ENCODE peak calls at places on chromosomes 13 and 19, in eight cellular contexts. X is right lobe of liver, N is IMR-90, L is fibroblast of the aortic adventitia, M is fibroblast of lung, R is breast epithelium, P is tibial nerve, U is left lung. Y is an unnamed sample.

GRCh38 chr19:38183227-38183914 is 40.7 kb downstream of the DPF1 start:
- DNase-seq in R (no peak), M (no peak), X (no peak), L (peak; percentile 20), U (no peak), P (peak; percentile 17), N (no peak), Y (peak; percentile 8)

GRCh38 chr19:48631254-48631653 is 5.9 kb downstream of the DBP start:
- DNase-seq in U (no peak), L (no peak), R (no peak), M (no peak), X (no peak), N (no peak), P (no peak), Y (no peak)

GRCh38 chr19:8569066-8569761 is 8.0 kb downstream of the MYO1F start:
- DNase-seq in M (peak; percentile 96), L (peak; percentile 75), N (peak; percentile 96), P (peak; percentile 50), R (no peak), U (peak; percentile 84), X (peak; percentile 70), Y (peak; percentile 89)

GRCh38 chr19:2255982-2256685 is at the start of gene JSRP1:
- DNase-seq in L (no peak), X (no peak), U (no peak), M (no peak), R (no peak), N (no peak), P (no peak), Y (no peak)

GRCh38 chr19:49020931-49021895 is 2.9 kb downstream of the CGB3 start:
- DNase-seq in N (peak; percentile 25), M (no peak), X (no peak), P (no peak), U (no peak), L (no peak), R (no peak), Y (peak; percentile 16)

GRCh38 chr13:50720856-50721663 is 122.4 kb downstream of the DLEU7 start:
- DNase-seq in U (no peak), P (no peak), R (no peak), N (no peak), X (no peak), L (no peak), M (peak; percentile 56), Y (no peak)

GRCh38 chr13:50290186-50290585 is 274.9 kb downstream of the KCNRG start:
- DNase-seq in R (no peak), U (no peak), M (no peak), N (no peak), L (no peak), P (no peak), X (no peak), Y (no peak)

GRCh38 chr13:67568205-67568604 is 338.1 kb upstream of the PCDH9 start:
- DNase-seq in R (no peak), L (no peak), U (no peak), M (no peak), X (no peak), N (no peak), P (no peak), Y (no peak)

GRCh38 chr19:15905026-15905425 is 7.2 kb upstream of the CYP4F2 start:
- DNase-seq in P (no peak), L (no peak), R (no peak), U (no peak), M (no peak), X (no peak), N (no peak), Y (no peak)

GRCh38 chr13:98878421-98879126 is 99.3 kb downstream of the DOCK9 start:
- DNase-seq in L (peak; percentile 69), P (no peak), R (no peak), U (no peak), X (no peak), N (no peak), M (no peak), Y (no peak)

GRCh38 chr13:42892760-42893159 is 99.3 kb downstream of the EPSTI1 start:
- DNase-seq in N (peak; percentile 49), U (no peak), P (no peak), X (no peak), M (no peak), L (peak; percentile 71), R (no peak), Y (peak; percentile 89)

GRCh38 chr13:47250141-47250540 is 353.3 kb upstream of the HTR2A start:
- DNase-seq in R (peak; percentile 21), N (peak; percentile 64), X (no peak), M (peak; percentile 91), P (no peak), U (no peak), L (peak; percentile 97), Y (peak; percentile 64)

GRCh38 chr19:27672309-27673047 is 1540.5 kb downstream of the UQCRFS1 start:
- DNase-seq in R (no peak), N (no peak), L (no peak), U (no peak), M (no peak), P (no peak), X (no peak), Y (no peak)

GRCh38 chr19:47512183-47512947 is 2.5 kb downstream of the NAPA start:
- DNase-seq in R (peak; percentile 78), U (peak; percentile 65), L (peak; percentile 64), X (no peak), M (peak; percentile 5), P (peak; percentile 63), N (peak; percentile 52), Y (peak; percentile 70)

GRCh38 chr19:18342090-18342632 is 1.8 kb downstream of the PGPEP1 start:
- DNase-seq in M (no peak), P (no peak), N (no peak), R (no peak), U (no peak), X (no peak), L (no peak), Y (no peak)

GRCh38 chr19:18340237-18340989 is at the start of gene PGPEP1:
- DNase-seq in R (no peak), P (peak; percentile 16), U (peak; percentile 75), M (peak; percentile 55), N (peak; percentile 41), X (peak; percentile 76), L (peak; percentile 49), Y (peak; percentile 50)

GRCh38 chr19:18338471-18339001 is 1.9 kb upstream of the PGPEP1 start:
- DNase-seq in N (no peak), R (no peak), M (no peak), L (peak; percentile 39), P (no peak), U (no peak), X (no peak), Y (no peak)

GRCh38 chr19:18340990-18341868 is 831 bp downstream of the PGPEP1 start:
- DNase-seq in N (peak; percentile 42), R (peak; percentile 41), M (peak; percentile 48), X (peak; percentile 84), U (peak; percentile 74), L (peak; percentile 23), P (peak; percentile 47), Y (peak; percentile 50)

GRCh38 chr19:18339703-18340102 is 695 bp upstream of the PGPEP1 start:
- DNase-seq in M (no peak), R (no peak), X (no peak), L (peak; percentile 26), P (no peak), N (peak; percentile 25), U (no peak), Y (peak; percentile 26)
- TF ChIP-seq CTCF in M (peak; percentile 32), R (no peak), X (no peak), L (peak; percentile 29), P (no peak), N (peak; percentile 28), U (no peak), Y (no peak)

GRCh38 chr13:41017153-41017552 is 2.0 kb downstream of the ELF1 start:
- DNase-seq in N (no peak), P (no peak), M (no peak), X (no peak), U (no peak), R (peak; percentile 39), L (no peak), Y (no peak)
- H3K4me3 ChIP-seq in N (no peak overlapping the region), P (peak overlapping the region; percentile 43), M (no peak overlapping the region), X (peak overlapping the region; percentile 16), U (peak overlapping the region; percentile 44), R (peak overlapping the region; percentile 35), L (no peak overlapping the region), Y (no peak overlapping the region)

DNA sequence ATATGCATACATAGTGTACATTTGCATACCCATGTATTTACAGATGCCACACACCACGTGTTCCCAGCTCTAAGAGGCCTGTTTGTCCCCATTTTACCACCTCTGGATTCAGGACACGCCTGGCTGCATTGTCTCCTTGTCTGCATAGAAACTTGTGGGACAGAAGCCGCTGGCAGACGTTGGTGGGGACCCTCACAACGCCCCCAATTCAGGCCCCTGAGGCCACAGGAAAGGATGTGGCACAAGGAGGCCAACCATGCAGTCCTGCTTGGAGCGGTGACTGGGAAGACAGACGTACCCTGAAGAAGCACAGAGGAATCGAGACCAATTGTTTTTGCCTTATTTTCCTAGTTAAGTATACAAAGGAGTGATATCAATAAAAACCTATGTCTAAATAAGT is 96.1 kb downstream of the ANKRD10 start:
- DNase-seq in P (no peak), L (no peak), N (no peak), R (no peak), M (no peak), X (no peak), U (no peak), Y (no peak)
- TF ChIP-seq CTCF in P (no peak), L (no peak), N (no peak), R (no peak), M (no peak), X (no peak), U (no peak), Y (no peak)

GRCh38 chr19:623175-623916 is 10.0 kb downstream of the POLRMT start:
- DNase-seq in N (no peak), P (no peak), R (no peak), X (no peak), U (no peak), M (no peak), L (no peak), Y (no peak)

GRCh38 chr19:623974-624373 is 9.4 kb downstream of the POLRMT start:
- DNase-seq in L (peak; percentile 24), M (peak; percentile 94), P (peak; percentile 86), R (no peak), N (peak; percentile 82), U (no peak), X (no peak), Y (peak; percentile 88)

GRCh38 chr19:622666-623065 is 10.7 kb downstream of the POLRMT start:
- DNase-seq in N (no peak), P (no peak), L (no peak), M (no peak), X (no peak), U (no peak), R (no peak), Y (no peak)

GRCh38 chr19:625257-625656 is 8.1 kb downstream of the POLRMT start:
- DNase-seq in R (no peak), L (no peak), M (no peak), X (no peak), U (no peak), N (no peak), P (no peak), Y (no peak)

DNA sequence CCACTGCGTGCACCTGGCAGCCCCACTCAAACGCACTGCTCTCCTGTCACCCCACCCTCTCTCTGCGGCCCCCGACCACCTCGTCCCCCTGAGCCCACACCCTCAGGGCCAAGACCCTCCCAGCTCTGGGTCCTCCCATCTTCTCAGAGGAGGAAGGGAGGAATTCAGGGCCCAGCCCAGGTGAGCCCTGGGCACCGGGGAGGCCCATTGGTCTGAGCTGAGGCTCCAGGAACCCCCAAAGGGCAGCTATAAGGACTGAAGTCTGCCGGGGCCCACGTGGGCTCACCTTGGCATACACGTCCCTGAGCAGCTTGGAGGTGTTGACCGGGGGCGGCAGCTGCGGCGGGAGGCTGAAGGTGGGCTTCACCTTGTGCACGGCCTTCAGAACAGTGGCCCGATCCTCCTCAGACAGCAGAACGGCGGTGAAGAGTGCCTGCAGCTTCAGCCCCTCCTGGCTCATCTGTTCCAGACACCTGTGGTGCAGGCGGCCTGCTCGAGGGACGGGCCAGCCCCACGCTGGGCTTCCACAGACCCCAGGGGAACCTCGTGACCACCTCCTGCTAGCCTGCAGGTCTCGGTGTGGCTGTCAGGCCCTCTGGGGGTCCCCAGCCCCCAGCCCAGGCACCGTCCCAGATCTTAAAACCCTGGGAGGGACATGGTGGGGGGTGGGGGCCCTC is 8.8 kb downstream of the POLRMT start:
- DNase-seq in U (no peak), P (no peak), N (no peak), L (no peak), R (no peak), M (no peak), X (no peak), Y (no peak)
- H3K4me3 ChIP-seq in U (no peak overlapping the region), P (no peak overlapping the region), N (no peak overlapping the region), L (no peak overlapping the region), R (no peak overlapping the region), M (no peak overlapping the region), X (no peak overlapping the region), Y (no peak overlapping the region)